ENCODE peak calls at places on chromosome X, in ten cellular contexts. H is choroid plexus epithelial cell; I is progenitor cell of endocrine pancreas; N is T-helper 17 cell; D is psoas muscle; L is NCI-H345; X is stimulated activated CD4-positive, alpha-beta T cell treated with anti-CD3 and anti-CD28 coated beads, Interleukin-12 subunit alpha, Interleukin-12 subunit beta, amount 100 ng/mL, for 4 hours; S is H1; K is stimulated activated CD8-positive, alpha-beta memory T cell treated with anti-CD3 and anti-CD28 coated beads, Interleukin-4, amount 100 ng/mL, for 24 hours; Z is H7. R is an unnamed sample.

GRCh38 chrX:69024931-69025330 is 140.3 kb downstream of the PJA1 start:
- DNase-seq in H (peak), I (no peak), N (no peak), D (peak), L (no peak), X (no peak), S (no peak), K (no peak), Z (peak), R (peak)

GRCh38 chrX:86460760-86461159 is 312.5 kb downstream of the DACH2 start:
- DNase-seq in H (no peak), I (no peak), N (no peak), D (no peak), L (no peak), X (no peak), S (no peak), K (no peak), Z (no peak), R (no peak)

GRCh38 chrX:133435544-133436124 is 20.3 kb upstream of the GPC4 start:
- DNase-seq in H (no peak), I (no peak), N (no peak), D (no peak), L (no peak), X (no peak), S (no peak), K (no peak), Z (no peak), R (no peak)

GRCh38 chrX:70444326-70445196 is at the start of gene DLG3:
- DNase-seq in H (peak), I (no peak), N (no peak), D (no peak), L (peak), X (no peak), S (no peak), K (no peak), Z (peak), R (no peak)

GRCh38 chrX:133639726-133640125 is 224.4 kb upstream of the GPC4 start:
- DNase-seq in H (no peak), I (no peak), N (no peak), D (no peak), L (no peak), X (no peak), S (no peak), K (no peak), Z (peak), R (no peak)

GRCh38 chrX:120517936-120518335 is 42.8 kb downstream of the CUL4B start:
- DNase-seq in H (peak), I (no peak), N (no peak), D (no peak), L (no peak), X (no peak), S (no peak), K (no peak), Z (no peak), R (no peak)

GRCh38 chrX:155313766-155314165 is 20.6 kb downstream of the CLIC2 start:
- DNase-seq in H (no peak), I (no peak), N (no peak), D (no peak), L (no peak), X (no peak), S (no peak), K (no peak), Z (no peak), R (no peak)

GRCh38 chrX:24646745-24647182 is 383 bp downstream of the PCYT1B start:
- DNase-seq in H (peak), I (no peak), N (no peak), D (no peak), L (peak), X (no peak), S (peak), K (no peak), Z (peak), R (no peak)

GRCh38 chrX:152896450-152896849 is 1.4 kb upstream of the ZNF185 start:
- DNase-seq in H (no peak), I (no peak), N (no peak), D (no peak), L (no peak), X (no peak), S (no peak), K (no peak), Z (no peak), R (no peak)